ENCODE peak calls at places on chromosomes 1 and 21, in six cellular contexts. F, X, B, V, Y and E are unnamed samples.

GRCh38 chr1:245842106-245842505 is 665.0 kb downstream of the SMYD3 start:
- DNase-seq in V (no peak), X (no peak), B (no peak), F (no peak), Y (no peak), E (no peak)

GRCh38 chr1:178344513-178345077 is 152.2 kb downstream of the CLEC20A start:
- DNase-seq in F (peak), B (no peak), Y (no peak), X (peak), V (no peak), E (no peak)

GRCh38 chr1:219422811-219423598 is 189.9 kb downstream of the ZC3H11B start:
- DNase-seq in V (no peak), X (no peak), Y (no peak), B (no peak), F (peak), E (no peak)

GRCh38 chr1:16392740-16393139 is 25.7 kb downstream of the SZRD1 start:
- DNase-seq in X (no peak), V (no peak), Y (no peak), B (no peak), F (peak), E (no peak)

GRCh38 chr21:29360799-29361765 is 62.4 kb downstream of the BACH1 start:
- DNase-seq in F (peak), V (no peak), Y (no peak), B (no peak), X (no peak), E (no peak)

GRCh38 chr1:181324797-181325616 is 158.3 kb upstream of the CACNA1E start:
- DNase-seq in Y (no peak), F (no peak), X (no peak), V (no peak), B (peak), E (no peak)

GRCh38 chr1:231929311-231929710 is 302.7 kb downstream of the DISC1 start:
- DNase-seq in X (peak), V (no peak), F (peak), B (no peak), Y (peak), E (no peak)

GRCh38 chr1:116738673-116739370 is 15.4 kb upstream of the CD2 start:
- DNase-seq in X (no peak), V (no peak), Y (no peak), B (no peak), F (no peak), E (no peak)

GRCh38 chr1:8252266-8252951 is 65.5 kb upstream of the SLC45A1 start:
- DNase-seq in Y (no peak), X (no peak), V (no peak), F (no peak), B (peak), E (no peak)

GRCh38 chr1:6418668-6419396 is 887 bp downstream of the HES2 start:
- DNase-seq in V (no peak), B (peak), Y (no peak), F (no peak), X (no peak), E (no peak)

GRCh38 chr1:228842094-228842775 is 107.0 kb downstream of the RHOU start:
- DNase-seq in V (no peak), Y (no peak), F (peak), B (peak), X (peak), E (no peak)

GRCh38 chr1:219500327-219500897 is 112.5 kb downstream of the ZC3H11B start:
- DNase-seq in F (no peak), X (no peak), B (no peak), Y (no peak), V (no peak), E (no peak)

GRCh38 chr21:26836546-26836945 is 8.7 kb downstream of the ADAMTS1 start:
- DNase-seq in V (no peak), B (no peak), Y (no peak), F (no peak), X (peak), E (no peak)

GRCh38 chr1:32892368-32893197 is 6.3 kb downstream of the HPCA start:
- DNase-seq in B (no peak), F (no peak), Y (no peak), V (peak), X (no peak), E (peak)

GRCh38 chr1:42679364-42679983 is 2.7 kb upstream of the YBX1 start:
- DNase-seq in Y (no peak), V (no peak), F (peak), X (peak), B (no peak), E (no peak)

GRCh38 chr21:22019766-22020165 is 1021.6 kb downstream of the NCAM2 start:
- DNase-seq in V (no peak), F (peak), B (no peak), Y (no peak), X (no peak), E (no peak)

GRCh38 chr1:107976431-107977215 is 11.6 kb upstream of the VAV3 start:
- DNase-seq in F (no peak), V (no peak), Y (no peak), X (no peak), B (no peak), E (no peak)

GRCh38 chr1:25517476-25518394 is 25.7 kb upstream of the LDLRAP1 start:
- DNase-seq in V (peak), Y (no peak), B (no peak), F (no peak), X (no peak), E (peak)
- H3K14ac ChIP-seq in V (no peak), Y (no peak), B (no peak), F (no peak), X (no peak), E (peak)

GRCh38 chr1:160637821-160638539 is 8.9 kb downstream of the SLAMF1 start:
- DNase-seq in F (no peak), X (no peak), V (no peak), B (no peak), Y (no peak), E (no peak)

GRCh38 chr1:160638540-160638857 is 8.3 kb downstream of the SLAMF1 start:
- DNase-seq in X (no peak), V (no peak), B (no peak), Y (no peak), F (no peak), E (no peak)

GRCh38 chr1:160636547-160636946 is 10.3 kb downstream of the SLAMF1 start:
- DNase-seq in X (no peak), F (no peak), Y (no peak), B (no peak), V (no peak), E (no peak)

GRCh38 chr1:160636076-160636475 is 10.8 kb downstream of the SLAMF1 start:
- DNase-seq in V (no peak), X (no peak), Y (no peak), F (no peak), B (peak), E (no peak)

GRCh38 chr1:160637065-160637464 is 9.8 kb downstream of the SLAMF1 start:
- DNase-seq in X (no peak), F (no peak), Y (no peak), B (peak), V (no peak), E (no peak)
- H2BK120ac ChIP-seq in X (no peak), F (no peak), Y (no peak), B (peak), V (no peak), E (no peak)

GRCh38 chr1:35930593-35931423 is at the start of gene AGO3:
- DNase-seq in B (peak), Y (peak), F (peak), V (peak), X (peak), E (peak)
- H4K8ac ChIP-seq in B (peak), Y (peak), F (peak), V (peak), X (peak), E (no peak)

GRCh38 chr1:230179249-230179648 is 112.2 kb downstream of the GALNT2 start:
- DNase-seq in V (no peak), B (no peak), X (no peak), F (no peak), Y (no peak), E (no peak)

GRCh38 chr1:230175839-230176238 is 108.8 kb downstream of the GALNT2 start:
- DNase-seq in B (no peak), F (no peak), V (peak), X (no peak), Y (no peak), E (peak)

GRCh38 chr1:230174041-230174440 is 107.0 kb downstream of the GALNT2 start:
- DNase-seq in Y (no peak), X (no peak), V (peak), F (no peak), B (no peak), E (peak)

GRCh38 chr1:230174765-230175747 is 108.0 kb downstream of the GALNT2 start:
- DNase-seq in X (no peak), B (no peak), F (no peak), Y (no peak), V (peak), E (peak)

DNA sequence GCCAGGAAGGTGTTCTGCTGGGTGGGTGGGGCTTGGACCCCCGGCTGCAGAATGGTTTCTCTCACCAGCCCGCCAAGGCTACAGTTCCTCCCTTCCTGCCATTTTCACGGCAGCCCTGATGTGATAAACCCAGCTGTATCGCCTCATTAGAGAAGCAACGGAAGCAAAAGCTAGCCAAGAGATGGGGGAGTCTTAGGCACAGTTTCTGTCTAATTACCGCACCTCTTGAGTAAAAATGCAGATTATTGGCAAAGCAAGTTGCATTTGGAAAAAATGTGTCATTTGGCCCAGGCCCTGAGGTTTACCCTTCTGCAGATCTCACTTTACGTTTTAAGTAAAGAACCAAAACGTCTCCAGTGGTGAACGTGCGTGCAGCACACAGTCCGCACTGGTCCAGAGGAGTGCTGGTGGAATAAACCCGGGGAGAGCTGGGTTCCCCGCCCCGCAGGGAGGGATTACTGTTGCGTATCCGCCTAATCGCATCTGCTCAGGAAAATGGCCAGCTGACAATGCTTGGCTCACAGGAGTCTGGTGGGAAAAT is 109.9 kb downstream of the GALNT2 start:
- DNase-seq in B (no peak), F (peak), V (peak), X (no peak), Y (no peak), E (peak)
- H3K14ac ChIP-seq in B (no peak), F (no peak), V (no peak), X (no peak), Y (no peak), E (no peak)

DNA sequence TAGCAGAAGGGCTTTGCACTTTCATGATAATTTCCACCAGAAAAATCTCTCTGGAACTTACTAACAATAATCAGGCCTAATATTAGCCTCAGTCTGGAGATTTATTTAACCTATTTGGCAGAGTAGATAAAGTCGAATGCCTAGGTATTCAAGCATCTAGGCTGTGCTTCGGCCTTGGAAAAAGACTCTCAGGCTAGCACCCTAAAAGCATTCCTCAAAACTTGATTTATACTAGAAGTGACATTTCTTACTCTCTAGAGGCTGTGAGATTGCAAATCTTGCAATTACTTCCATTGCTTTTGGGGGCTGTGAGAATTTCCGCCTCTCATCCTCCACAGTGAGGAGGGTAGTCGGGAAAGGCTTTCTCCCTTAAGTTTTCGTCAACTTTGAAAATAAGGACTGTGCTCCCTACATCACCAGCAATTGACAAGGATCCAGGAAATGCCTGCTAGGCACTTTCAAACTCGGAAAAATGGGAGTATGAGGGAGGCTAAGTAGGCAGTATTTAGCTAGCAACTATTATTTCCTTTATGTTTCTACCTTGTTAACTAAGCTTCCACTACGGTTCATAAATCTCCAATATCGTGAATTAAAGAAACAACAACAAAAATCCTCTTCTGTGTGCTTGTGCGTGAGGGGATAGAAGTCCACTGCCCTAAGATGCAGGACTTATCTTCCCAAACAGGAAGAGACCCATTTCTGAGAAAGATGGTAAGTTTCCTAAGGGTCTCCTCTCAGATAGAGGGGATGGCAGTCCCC is 1.1 kb upstream of the LMO4 start:
- DNase-seq in X (peak), Y (no peak), V (no peak), B (no peak), F (no peak), E (no peak)
- H2BK120ac ChIP-seq in X (peak), Y (no peak), V (no peak), B (peak), F (peak), E (peak)

GRCh38 chr1:173527151-173527826 is 50.2 kb downstream of the PRDX6 start:
- DNase-seq in F (no peak), Y (no peak), X (peak), V (no peak), B (peak), E (no peak)

GRCh38 chr1:173529106-173529505 is 52.0 kb downstream of the PRDX6 start:
- DNase-seq in V (no peak), F (no peak), B (no peak), Y (no peak), X (no peak), E (no peak)

GRCh38 chr1:173536254-173536653 is 59.1 kb downstream of the PRDX6 start:
- DNase-seq in V (no peak), Y (no peak), X (no peak), B (no peak), F (no peak), E (no peak)

GRCh38 chr1:173532237-173532636 is 55.1 kb downstream of the PRDX6 start:
- DNase-seq in X (peak), V (no peak), Y (no peak), F (no peak), B (no peak), E (no peak)

DNA sequence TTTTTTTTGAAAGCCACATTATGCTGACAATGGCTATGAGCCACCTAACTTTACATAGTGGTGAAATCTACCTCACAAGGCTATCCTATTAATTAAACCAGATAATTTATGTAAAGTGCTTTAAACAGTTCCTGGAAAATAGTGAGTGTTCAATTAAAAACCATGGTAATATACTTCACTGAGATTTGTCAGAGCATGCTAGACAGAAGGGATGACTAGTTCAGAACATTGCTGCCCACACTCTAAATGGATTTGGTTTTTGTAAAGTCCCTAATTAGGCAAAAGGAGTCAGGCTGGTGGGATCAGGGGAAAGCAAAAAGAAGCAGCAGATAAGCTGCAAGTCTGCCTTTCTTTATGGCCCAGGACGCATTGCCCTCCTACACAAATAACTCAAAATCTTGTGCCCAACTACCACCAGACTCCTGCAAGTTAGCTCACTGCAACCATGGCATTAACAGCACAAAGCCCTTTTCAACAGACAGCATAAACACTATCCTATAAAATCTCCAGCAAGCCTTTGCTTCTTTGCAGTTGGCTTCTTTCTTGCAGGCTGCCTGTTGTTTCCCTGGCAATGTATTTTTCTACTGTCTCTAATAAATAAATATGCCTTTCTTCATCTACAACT is 54.0 kb downstream of the PRDX6 start:
- DNase-seq in X (no peak), F (no peak), Y (no peak), B (no peak), V (no peak), E (no peak)
- H4K8ac ChIP-seq in X (no peak), F (no peak), Y (no peak), B (no peak), V (no peak), E (no peak)

DNA sequence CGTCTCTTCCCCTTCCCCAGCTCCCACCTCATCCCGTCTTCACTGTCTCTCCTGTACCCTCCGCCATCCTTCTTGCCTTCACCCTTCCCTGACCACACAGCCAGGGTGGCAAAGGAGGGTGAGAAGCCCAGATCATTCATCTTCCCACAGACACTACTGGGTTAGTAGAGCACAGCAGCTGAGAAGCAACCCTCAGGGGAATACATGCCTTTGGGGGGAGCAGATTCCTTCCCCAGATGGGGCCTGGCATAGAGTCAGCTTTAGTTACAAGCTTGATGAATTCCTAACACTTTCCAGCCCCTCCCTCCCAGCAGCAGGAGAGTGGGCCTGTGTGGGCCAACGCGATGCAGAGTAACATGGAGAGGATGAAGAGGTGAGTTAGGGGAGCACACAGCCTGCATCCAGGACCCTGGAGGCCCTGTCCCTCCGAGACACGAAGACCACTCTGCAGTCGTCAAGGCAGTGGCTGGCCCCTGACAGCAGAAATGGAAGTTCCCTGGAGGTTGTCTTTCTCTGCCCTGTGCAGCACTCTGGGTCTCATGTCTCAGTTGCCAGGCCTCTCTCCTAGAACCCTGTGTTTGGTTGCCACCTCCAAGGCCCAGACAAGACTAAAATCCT is 8.8 kb upstream of the BTG2 start:
- DNase-seq in Y (no peak), B (no peak), F (no peak), V (no peak), X (no peak), E (no peak)
- H3K14ac ChIP-seq in Y (peak), B (no peak), F (no peak), V (no peak), X (no peak), E (no peak)

GRCh38 chr21:42256316-42256715 is 37.4 kb downstream of the ABCG1 start:
- DNase-seq in Y (no peak), B (peak), X (no peak), F (no peak), V (no peak), E (no peak)
- H2BK120ac ChIP-seq in Y (no peak), B (no peak), X (no peak), F (no peak), V (no peak), E (no peak)

GRCh38 chr1:12658531-12659453 is 14.9 kb downstream of the AADACL4 start:
- DNase-seq in F (peak), V (peak), B (peak), X (peak), Y (peak), E (peak)
- H4K8ac ChIP-seq in F (no peak), V (peak), B (no peak), X (no peak), Y (no peak), E (no peak)

DNA sequence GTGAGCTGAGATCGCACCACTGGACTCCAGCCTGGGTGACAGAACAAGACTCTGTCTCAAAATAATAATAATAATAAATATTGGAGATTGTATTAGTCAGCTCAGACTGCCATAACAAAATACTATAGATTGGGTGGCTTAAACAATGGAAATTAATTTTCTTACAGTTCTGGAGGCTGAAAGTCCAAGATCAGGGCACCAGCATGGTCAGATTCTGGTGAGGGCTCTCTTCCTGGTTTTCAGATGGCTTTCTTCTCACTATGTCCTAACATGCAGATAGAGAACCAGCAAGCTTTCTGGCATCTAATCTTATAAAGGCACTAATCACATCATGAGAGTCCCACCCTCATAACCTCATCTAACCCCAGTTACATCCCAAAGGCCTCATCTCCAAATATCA is 23.2 kb upstream of the DDAH1 start:
- DNase-seq in V (no peak), X (no peak), F (no peak), Y (no peak), B (peak), E (no peak)
- H3K14ac ChIP-seq in V (no peak), X (no peak), F (no peak), Y (no peak), B (no peak), E (no peak)